ENCODE peak calls at places on chromosome 5, in eight cellular contexts. V is A549, C is IMR-90, R is HCT116, K is uterus, X is lower leg skin, O is prostate gland, L is K562. J is an unnamed sample.

GRCh38 chr5:167642779-167643517 is 648.5 kb upstream of the WWC1 start:
- DNase-seq in R (no peak), O (no peak), X (no peak), C (peak; percentile 92), L (no peak), K (no peak), V (no peak), J (no peak)

GRCh38 chr5:157400741-157401140 is 59.3 kb upstream of the NIPAL4 start:
- DNase-seq in K (no peak), X (no peak), C (no peak), O (no peak), L (no peak), R (no peak), V (no peak), J (no peak)

GRCh38 chr5:150595466-150596031 is 44.9 kb upstream of the SYNPO start:
- DNase-seq in K (no peak), R (no peak), L (peak; percentile 79), V (no peak), O (no peak), C (no peak), X (no peak), J (no peak)

GRCh38 chr5:51225671-51226419 is 157.4 kb upstream of the ISL1 start:
- DNase-seq in O (no peak), R (no peak), C (no peak), X (no peak), V (no peak), K (no peak), L (no peak), J (peak; percentile 36)

GRCh38 chr5:57551974-57552537 is 69.4 kb upstream of the ACTBL2 start:
- DNase-seq in V (no peak), L (no peak), O (no peak), C (peak; percentile 36), X (no peak), R (no peak), K (no peak), J (no peak)

GRCh38 chr5:35478856-35479682 is 138.6 kb upstream of the SPEF2 start:
- DNase-seq in R (no peak), K (no peak), V (no peak), X (no peak), L (no peak), O (no peak), C (peak; percentile 39), J (no peak)

GRCh38 chr5:151155777-151156731 is 1.5 kb downstream of the ANXA6 start:
- DNase-seq in C (peak; percentile 68), V (no peak), R (no peak), X (no peak), O (no peak), L (no peak), K (peak; percentile 31), J (peak; percentile 65)

GRCh38 chr5:135462304-135462703 is 10.2 kb upstream of the TIFAB start:
- DNase-seq in K (no peak), C (peak; percentile 42), L (peak; percentile 88), O (peak; percentile 30), V (peak; percentile 82), X (peak; percentile 46), R (peak; percentile 90), J (peak; percentile 66)

GRCh38 chr5:39517800-39518199 is 93.0 kb upstream of the DAB2 start:
- DNase-seq in K (no peak), X (no peak), C (peak; percentile 92), R (no peak), L (no peak), V (peak; percentile 15), O (no peak), J (no peak)

GRCh38 chr5:674630-675011 is 18.5 kb downstream of the TPPP start:
- DNase-seq in L (no peak), O (no peak), K (no peak), V (no peak), X (no peak), R (no peak), C (no peak), J (peak; percentile 34)

GRCh38 chr5:58403822-58404433 is 56.0 kb downstream of the PLK2 start:
- DNase-seq in L (no peak), V (no peak), C (no peak), R (no peak), X (no peak), O (no peak), K (no peak), J (no peak)

DNA sequence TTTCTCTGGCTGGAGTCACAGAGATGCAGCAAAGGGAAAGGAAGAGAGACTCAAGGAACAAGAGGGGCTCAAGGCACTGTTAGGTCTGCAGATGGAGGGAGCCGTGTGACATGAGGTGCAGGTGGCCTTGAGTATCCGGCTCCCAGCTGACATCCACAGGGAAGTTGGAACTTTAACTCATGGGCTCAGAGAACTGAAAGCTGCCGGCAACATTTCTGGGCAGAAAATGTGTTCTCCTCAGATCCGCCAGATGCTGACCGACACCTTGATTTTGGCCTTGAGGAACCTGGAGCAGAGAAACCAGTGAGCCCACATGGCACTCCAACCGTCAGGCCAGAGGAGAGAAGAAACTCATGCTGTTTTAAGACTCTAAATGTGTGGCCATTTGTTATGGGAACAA is 258.1 kb upstream of the IRX2 start:
- DNase-seq in R (no peak), C (no peak), O (no peak), L (no peak), V (no peak), K (no peak), X (no peak), J (no peak)
- TF ChIP-seq POLR2A in R (no peak), C (no peak), O (no peak), L (no peak), V (no peak), K (no peak), X (no peak), J (no peak)

GRCh38 chr5:180294913-180295555 is 3.2 kb upstream of the MAPK9 start:
- DNase-seq in L (no peak), R (no peak), X (no peak), V (no peak), C (no peak), O (no peak), K (no peak), J (no peak)

GRCh38 chr5:180299526-180299925 is 7.6 kb upstream of the MAPK9 start:
- DNase-seq in V (no peak), X (no peak), C (no peak), O (no peak), R (no peak), K (no peak), L (no peak), J (no peak)

GRCh38 chr5:180294401-180294800 is 2.5 kb upstream of the MAPK9 start:
- DNase-seq in C (no peak), V (no peak), K (no peak), X (no peak), R (no peak), L (no peak), O (no peak), J (no peak)

GRCh38 chr5:180296778-180297177 is 4.9 kb upstream of the MAPK9 start:
- DNase-seq in L (no peak), C (peak; percentile 13), V (no peak), X (no peak), O (no peak), R (peak; percentile 21), K (no peak), J (no peak)

DNA sequence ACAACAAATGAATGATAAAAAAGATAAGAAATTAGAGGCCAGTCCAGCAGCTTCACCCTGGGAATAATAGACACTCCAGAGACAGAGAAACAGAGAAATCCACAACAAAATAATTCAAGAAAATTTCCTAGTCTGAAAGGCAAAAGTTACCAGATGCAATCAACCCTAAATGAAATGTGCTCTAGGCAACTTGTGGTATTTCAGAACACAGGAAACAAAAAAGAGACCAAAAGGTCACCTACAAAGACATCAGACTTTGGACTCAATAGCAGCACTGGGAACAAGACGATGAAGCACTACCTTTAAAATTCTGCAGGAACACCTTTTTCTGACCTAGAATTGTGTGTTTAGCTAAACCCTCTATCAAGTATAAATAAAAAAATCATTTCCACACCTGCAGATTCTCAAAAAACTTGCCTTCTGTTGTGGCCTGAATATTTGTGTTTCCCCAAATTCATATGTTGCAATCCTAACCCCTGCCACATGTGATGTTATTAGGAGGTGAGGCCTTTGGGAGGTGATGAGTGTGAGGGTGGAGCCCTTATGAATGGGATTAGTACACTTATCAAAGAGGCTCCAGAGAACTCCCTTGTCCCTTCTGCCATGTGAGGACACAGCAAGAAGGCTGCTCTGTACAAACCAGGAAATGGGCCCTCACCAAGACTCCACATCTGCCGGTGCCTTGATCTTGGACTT is 5.9 kb upstream of the MAPK9 start:
- DNase-seq in K (no peak), O (no peak), R (no peak), X (no peak), V (no peak), C (no peak), L (no peak), J (no peak)
- TF ChIP-seq POLR2A in K (no peak), O (no peak), R (no peak), X (no peak), V (no peak), C (no peak), L (no peak), J (no peak)

DNA sequence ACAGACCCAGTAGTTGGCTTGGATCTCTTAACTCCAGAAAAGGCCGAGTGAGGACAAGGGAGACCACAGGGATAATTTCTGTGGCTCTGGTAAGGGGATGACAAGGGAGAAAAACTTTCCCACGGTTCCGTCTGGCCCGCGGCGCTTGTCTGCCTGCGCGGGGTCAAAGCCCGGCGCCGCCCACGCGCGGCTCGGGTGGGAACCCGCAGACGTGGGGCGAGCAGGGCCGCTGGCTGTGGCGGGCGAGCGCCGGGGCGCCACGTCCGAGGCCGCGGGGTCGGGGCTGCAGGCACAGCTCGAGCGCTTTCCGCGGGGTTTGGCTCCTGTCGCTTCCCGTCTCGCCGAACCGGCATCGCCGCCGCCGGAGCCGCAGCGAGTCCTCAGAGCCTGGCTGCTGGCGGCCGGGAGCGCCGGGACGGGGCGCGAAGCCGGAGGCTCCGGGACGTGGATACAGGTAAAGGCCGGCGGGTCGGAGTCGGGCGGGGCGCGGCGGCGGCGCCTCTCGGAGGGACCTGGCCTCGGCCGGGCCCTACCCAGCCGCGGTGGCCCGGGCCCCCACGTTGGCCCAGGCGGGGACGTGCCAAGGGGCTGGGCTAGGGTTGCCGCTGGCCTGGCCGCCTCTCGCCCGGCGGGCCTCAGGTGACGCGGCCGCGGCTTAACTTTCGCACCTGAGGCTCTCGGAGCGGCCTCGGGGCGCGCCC is at the start of gene RNF180:
- DNase-seq in L (no peak), O (peak; percentile 30), V (peak; percentile 10), X (no peak), R (no peak), C (no peak), K (peak; percentile 30), J (peak; percentile 69)
- TF ChIP-seq POLR2A in L (no peak), O (no peak), V (no peak), X (no peak), R (no peak), C (no peak), K (no peak), J (no peak)

GRCh38 chr5:168877132-168877895 is 298.1 kb upstream of the PANK3 start:
- DNase-seq in R (no peak), O (no peak), K (no peak), V (no peak), L (peak; percentile 9), C (no peak), X (no peak), J (no peak)

GRCh38 chr5:168872246-168872645 is 293.1 kb upstream of the PANK3 start:
- DNase-seq in K (no peak), X (no peak), R (no peak), O (no peak), C (no peak), L (no peak), V (no peak), J (no peak)

GRCh38 chr5:168875839-168876238 is 296.7 kb upstream of the PANK3 start:
- DNase-seq in K (no peak), C (no peak), O (no peak), L (no peak), X (no peak), V (no peak), R (no peak), J (no peak)

GRCh38 chr5:168876419-168876818 is 297.3 kb upstream of the PANK3 start:
- DNase-seq in C (no peak), K (no peak), V (no peak), X (no peak), L (no peak), R (no peak), O (no peak), J (no peak)

GRCh38 chr5:168874713-168875380 is 295.7 kb upstream of the PANK3 start:
- DNase-seq in C (peak; percentile 5), R (peak; percentile 16), L (peak; percentile 17), O (no peak), X (no peak), K (no peak), V (no peak), J (no peak)
- TF ChIP-seq POLR2A in C (no peak), R (no peak), L (no peak), O (no peak), X (no peak), K (no peak), V (no peak), J (no peak)

J was measured in testis.